ENCODE peak calls at places on chromosome 10, in five cellular contexts. One of them, this sample, is unnamed.

GRCh38 chr10:7520496-7521485 is 110.0 kb upstream of the SFMBT2 start:
- DNase-seq in GM23338: no peak
- DNase-seq in pancreas: no peak
- DNase-seq in dorsolateral prefrontal cortex: no peak
- DNase-seq in MM.1S: no peak
- DNase-seq in this sample: no peak

GRCh38 chr10:6494934-6495592 is 85.0 kb downstream of the PRKCQ start:
- DNase-seq in GM23338: no peak
- DNase-seq in pancreas: no peak
- DNase-seq in dorsolateral prefrontal cortex: no peak
- DNase-seq in MM.1S: no peak
- DNase-seq in this sample: no peak

GRCh38 chr10:15863733-15864132 is 3.4 kb upstream of the MINDY3 start:
- DNase-seq in GM23338: no peak
- DNase-seq in pancreas: no peak
- DNase-seq in dorsolateral prefrontal cortex: no peak
- DNase-seq in MM.1S: no peak
- DNase-seq in this sample: no peak

GRCh38 chr10:97874332-97874731 is 24.7 kb downstream of the GOLGA7B start:
- DNase-seq in GM23338: no peak
- DNase-seq in pancreas: no peak
- DNase-seq in dorsolateral prefrontal cortex: no peak
- DNase-seq in MM.1S: no peak
- DNase-seq in this sample: no peak

GRCh38 chr10:13158401-13158800 is 3.0 kb upstream of the MCM10 start:
- DNase-seq in GM23338: no peak
- DNase-seq in pancreas: peak; percentile 19
- DNase-seq in dorsolateral prefrontal cortex: no peak
- DNase-seq in MM.1S: no peak
- DNase-seq in this sample: no peak

GRCh38 chr10:29806350-29806788 is 171.6 kb upstream of the SVIL start:
- DNase-seq in GM23338: no peak
- DNase-seq in pancreas: no peak
- DNase-seq in dorsolateral prefrontal cortex: no peak
- DNase-seq in MM.1S: no peak
- DNase-seq in this sample: no peak

GRCh38 chr10:55033061-55033460 is 232.0 kb upstream of the PCDH15 start:
- DNase-seq in GM23338: no peak
- DNase-seq in pancreas: no peak
- DNase-seq in dorsolateral prefrontal cortex: no peak
- DNase-seq in MM.1S: no peak
- DNase-seq in this sample: no peak

GRCh38 chr10:6116806-6117205 is 28.0 kb downstream of the RBM17 start:
- DNase-seq in GM23338: no peak
- DNase-seq in pancreas: no peak
- DNase-seq in dorsolateral prefrontal cortex: no peak
- DNase-seq in MM.1S: no peak
- DNase-seq in this sample: no peak

GRCh38 chr10:103915794-103916193 is 2.2 kb downstream of the STN1 start:
- DNase-seq in GM23338: no peak
- DNase-seq in pancreas: no peak
- DNase-seq in dorsolateral prefrontal cortex: no peak
- DNase-seq in MM.1S: no peak
- DNase-seq in this sample: no peak

GRCh38 chr10:4093438-4093837 is 308.4 kb upstream of the KLF6 start:
- DNase-seq in GM23338: no peak
- DNase-seq in pancreas: no peak
- DNase-seq in dorsolateral prefrontal cortex: no peak
- DNase-seq in MM.1S: no peak
- DNase-seq in this sample: no peak

GRCh38 chr10:13708256-13708990 is 121.7 kb downstream of the PRPF18 start:
- DNase-seq in GM23338: peak; percentile 38
- DNase-seq in pancreas: no peak
- DNase-seq in dorsolateral prefrontal cortex: no peak
- DNase-seq in MM.1S: no peak
- DNase-seq in this sample: no peak

GRCh38 chr10:111774486-111774885 is 409.1 kb downstream of the GPAM start:
- DNase-seq in GM23338: no peak
- DNase-seq in pancreas: no peak
- DNase-seq in dorsolateral prefrontal cortex: no peak
- DNase-seq in MM.1S: no peak
- DNase-seq in this sample: no peak

GRCh38 chr10:5465976-5466450 is 33.4 kb downstream of the CALML5 start:
- DNase-seq in GM23338: peak; percentile 28
- DNase-seq in pancreas: no peak
- DNase-seq in dorsolateral prefrontal cortex: no peak
- DNase-seq in MM.1S: no peak
- DNase-seq in this sample: no peak

GRCh38 chr10:63703740-63704345 is 182.6 kb downstream of the REEP3 start:
- DNase-seq in GM23338: no peak
- DNase-seq in pancreas: peak; percentile 82
- DNase-seq in dorsolateral prefrontal cortex: no peak
- DNase-seq in MM.1S: no peak
- DNase-seq in this sample: no peak

GRCh38 chr10:43076876-43077420 is at the start of gene RET:
- DNase-seq in GM23338: peak; percentile 75
- DNase-seq in pancreas: peak; percentile 26
- DNase-seq in dorsolateral prefrontal cortex: no peak
- DNase-seq in MM.1S: no peak
- DNase-seq in this sample: no peak

GRCh38 chr10:34345383-34345782 is 469.7 kb downstream of the PARD3 start:
- DNase-seq in GM23338: no peak
- DNase-seq in pancreas: no peak
- DNase-seq in dorsolateral prefrontal cortex: no peak
- DNase-seq in MM.1S: no peak
- DNase-seq in this sample: no peak

GRCh38 chr10:84820596-84820995 is 492.2 kb downstream of the CCSER2 start:
- DNase-seq in GM23338: no peak
- DNase-seq in pancreas: no peak
- DNase-seq in dorsolateral prefrontal cortex: no peak
- DNase-seq in MM.1S: no peak
- DNase-seq in this sample: no peak

GRCh38 chr10:77223532-77224460 is 413.8 kb downstream of the KCNMA1 start:
- DNase-seq in GM23338: no peak
- DNase-seq in pancreas: no peak
- DNase-seq in dorsolateral prefrontal cortex: no peak
- DNase-seq in MM.1S: no peak
- DNase-seq in this sample: no peak

GRCh38 chr10:21278491-21279216 is 246.8 kb downstream of the SKIDA1 start:
- DNase-seq in GM23338: peak; percentile 98
- DNase-seq in pancreas: peak; percentile 81
- DNase-seq in dorsolateral prefrontal cortex: peak; percentile 72
- DNase-seq in MM.1S: peak; percentile 78
- DNase-seq in this sample: peak; percentile 52

GRCh38 chr10:8919291-8919690 is 864.8 kb downstream of the GATA3 start:
- DNase-seq in GM23338: no peak
- DNase-seq in pancreas: no peak
- DNase-seq in dorsolateral prefrontal cortex: no peak
- DNase-seq in MM.1S: no peak
- DNase-seq in this sample: no peak

GRCh38 chr10:60134548-60134947 is 228.2 kb upstream of the CCDC6 start:
- DNase-seq in GM23338: no peak
- DNase-seq in pancreas: no peak
- DNase-seq in dorsolateral prefrontal cortex: no peak
- DNase-seq in MM.1S: no peak
- DNase-seq in this sample: no peak

GRCh38 chr10:89659185-89660131 is 14.4 kb upstream of the PANK1 start:
- DNase-seq in GM23338: no peak
- DNase-seq in pancreas: no peak
- DNase-seq in dorsolateral prefrontal cortex: no peak
- DNase-seq in MM.1S: no peak
- DNase-seq in this sample: no peak

GRCh38 chr10:104330168-104331117 is 7.8 kb downstream of the ITPRIP start:
- DNase-seq in GM23338: no peak
- DNase-seq in pancreas: no peak
- DNase-seq in dorsolateral prefrontal cortex: no peak
- DNase-seq in MM.1S: no peak
- DNase-seq in this sample: no peak

GRCh38 chr10:17984056-17984455 is 32.3 kb downstream of the SLC39A12 start:
- DNase-seq in GM23338: no peak
- DNase-seq in pancreas: no peak
- DNase-seq in dorsolateral prefrontal cortex: no peak
- DNase-seq in MM.1S: peak; percentile 13
- DNase-seq in this sample: no peak

GRCh38 chr10:132463333-132464255 is 66.6 kb downstream of the PWWP2B start:
- DNase-seq in GM23338: no peak
- DNase-seq in pancreas: no peak
- DNase-seq in dorsolateral prefrontal cortex: no peak
- DNase-seq in MM.1S: no peak
- DNase-seq in this sample: no peak

GRCh38 chr10:131997366-131998049 is 15.8 kb upstream of the BNIP3 start:
- DNase-seq in GM23338: peak; percentile 68
- DNase-seq in pancreas: peak; percentile 84
- DNase-seq in dorsolateral prefrontal cortex: no peak
- DNase-seq in MM.1S: no peak
- DNase-seq in this sample: no peak

GRCh38 chr10:75392744-75393143 is 8.8 kb downstream of the ZNF503 start:
- DNase-seq in GM23338: no peak
- DNase-seq in pancreas: no peak
- DNase-seq in dorsolateral prefrontal cortex: no peak
- DNase-seq in MM.1S: no peak
- DNase-seq in this sample: no peak

GRCh38 chr10:103281753-103282152 is 4.8 kb downstream of the INA start:
- DNase-seq in GM23338: peak; percentile 97
- DNase-seq in pancreas: no peak
- DNase-seq in dorsolateral prefrontal cortex: no peak
- DNase-seq in MM.1S: no peak
- DNase-seq in this sample: no peak

GRCh38 chr10:69629897-69630650 is at the start of gene FAM241B:
- DNase-seq in GM23338: peak; percentile 87
- DNase-seq in pancreas: peak; percentile 84
- DNase-seq in dorsolateral prefrontal cortex: no peak
- DNase-seq in MM.1S: peak; percentile 80
- DNase-seq in this sample: peak; percentile 50
- H3K27ac ChIP-seq in GM23338: no peak within 1 kb of the TSS
- H3K27ac ChIP-seq in pancreas: no peak within 1 kb of the TSS
- H3K27ac ChIP-seq in dorsolateral prefrontal cortex: peak within 1 kb of the TSS; percentile 66
- H3K27ac ChIP-seq in MM.1S: no peak within 1 kb of the TSS
- H3K27ac ChIP-seq in this sample: no peak within 1 kb of the TSS

GRCh38 chr10:73803680-73804286 is 7.6 kb downstream of the NDST2 start:
- DNase-seq in GM23338: no peak
- DNase-seq in pancreas: no peak
- DNase-seq in dorsolateral prefrontal cortex: no peak
- DNase-seq in MM.1S: peak; percentile 16
- DNase-seq in this sample: no peak
- H3K27ac ChIP-seq in GM23338: no peak overlapping the region
- H3K27ac ChIP-seq in pancreas: no peak overlapping the region
- H3K27ac ChIP-seq in dorsolateral prefrontal cortex: no peak overlapping the region
- H3K27ac ChIP-seq in MM.1S: peak overlapping the region; percentile 66
- H3K27ac ChIP-seq in this sample: no peak overlapping the region

DNA sequence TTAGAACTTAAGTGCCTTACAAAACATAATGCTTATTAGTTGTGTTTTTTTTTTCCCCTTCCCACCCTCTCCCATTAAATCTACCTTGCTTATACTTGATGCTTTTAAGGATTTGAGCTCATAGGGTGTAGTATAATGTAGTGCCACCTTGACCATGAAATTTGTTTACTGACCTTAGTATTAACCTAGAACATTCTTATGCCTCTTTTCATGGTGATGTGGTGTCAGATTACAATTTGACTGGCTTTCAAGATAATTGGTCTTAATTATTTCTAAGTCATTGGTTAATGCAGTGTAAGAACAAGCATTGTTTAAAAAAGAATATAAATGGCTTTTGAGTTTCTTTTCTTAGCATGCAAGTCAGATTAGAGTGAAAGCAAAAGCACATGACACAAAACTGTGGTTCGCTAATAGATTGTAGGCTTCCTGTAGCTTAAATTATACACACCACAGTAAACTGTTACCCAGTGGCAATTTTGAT is 61.8 kb downstream of the ADD3 start:
- DNase-seq in GM23338: peak; percentile 22
- DNase-seq in pancreas: no peak
- DNase-seq in dorsolateral prefrontal cortex: no peak
- DNase-seq in MM.1S: peak; percentile 69
- DNase-seq in this sample: no peak
- H3K27ac ChIP-seq in GM23338: no peak overlapping the region
- H3K27ac ChIP-seq in pancreas: no peak overlapping the region
- H3K27ac ChIP-seq in dorsolateral prefrontal cortex: no peak overlapping the region
- H3K27ac ChIP-seq in MM.1S: peak overlapping the region; percentile 59
- H3K27ac ChIP-seq in this sample: no peak overlapping the region

DNA sequence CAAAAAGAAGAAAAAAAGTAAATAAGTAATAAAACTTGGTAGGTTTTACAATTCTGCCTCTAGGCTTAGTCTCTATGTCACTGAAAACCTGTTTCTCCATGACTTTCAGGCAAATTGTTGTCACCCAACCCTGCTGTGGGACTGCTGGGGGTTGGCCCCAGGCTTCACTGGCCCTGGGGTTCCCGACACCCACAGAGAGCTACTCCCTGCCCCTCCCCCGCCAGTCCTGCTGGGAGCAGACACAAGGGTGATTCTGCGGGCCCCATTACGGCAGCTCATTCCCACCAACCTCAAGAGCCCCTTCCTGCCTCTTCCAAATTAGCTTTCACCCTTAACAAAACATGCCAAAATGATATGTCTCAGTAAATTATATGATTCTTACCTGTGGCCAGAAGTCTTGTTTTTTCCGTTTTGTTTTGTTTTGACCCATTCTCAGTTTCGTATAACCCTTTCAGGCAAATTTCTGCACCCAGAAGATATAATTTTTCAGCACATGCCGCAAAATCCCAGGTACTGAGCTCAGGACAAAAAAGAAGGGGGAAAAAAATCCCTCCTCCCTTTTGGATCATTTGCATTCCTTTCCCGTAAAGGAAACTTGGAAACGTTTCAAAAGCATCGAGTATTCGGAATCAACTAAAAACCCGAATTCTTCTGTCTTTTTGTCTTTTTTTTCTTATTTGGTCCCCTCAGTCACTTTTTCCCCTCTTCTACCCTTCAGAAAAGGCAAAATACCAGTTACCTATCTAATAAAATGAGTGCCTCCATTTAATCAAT is 27.8 kb downstream of the CHST15 start:
- DNase-seq in GM23338: peak; percentile 42
- DNase-seq in pancreas: no peak
- DNase-seq in dorsolateral prefrontal cortex: no peak
- DNase-seq in MM.1S: peak; percentile 63
- DNase-seq in this sample: no peak
- H3K27ac ChIP-seq in GM23338: peak overlapping the region; percentile 70
- H3K27ac ChIP-seq in pancreas: no peak overlapping the region
- H3K27ac ChIP-seq in dorsolateral prefrontal cortex: peak overlapping the region; percentile 76
- H3K27ac ChIP-seq in MM.1S: peak overlapping the region; percentile 97
- H3K27ac ChIP-seq in this sample: peak overlapping the region; percentile 37